ENCODE peak calls at places on chromosomes 5 and 9, in eight cellular contexts. D is GM23248, K is PC-3, C is endodermal cell, H is psoas muscle, M is A549, E is cardiac muscle cell, T is fibroblast of lung. L is an unnamed sample.

GRCh38 chr5:73215891-73216610 is 43.1 kb downstream of the TMEM174 start:
- DNase-seq in D (peak; percentile 92), K (peak; percentile 77), C (peak; percentile 95), H (peak; percentile 88), M (peak; percentile 89), E (peak; percentile 90), T (peak; percentile 77), L (peak; percentile 92)

GRCh38 chr9:135060461-135061116 is 26.9 kb upstream of the OLFM1 start:
- DNase-seq in D (no peak), K (no peak), C (peak; percentile 17), H (no peak), M (no peak), E (no peak), T (no peak), L (no peak)

GRCh38 chr5:75571547-75571946 is 39.7 kb upstream of the ANKDD1B start:
- DNase-seq in D (no peak), K (no peak), C (no peak), H (no peak), M (no peak), E (no peak), T (no peak), L (no peak)

GRCh38 chr9:133581553-133582343 is 27.4 kb downstream of the FAM163B start:
- DNase-seq in D (no peak), K (no peak), C (no peak), H (no peak), M (no peak), E (no peak), T (no peak), L (no peak)

GRCh38 chr5:36073595-36074216 is 7.0 kb upstream of the UGT3A2 start:
- DNase-seq in D (peak; percentile 24), K (peak; percentile 39), C (peak; percentile 73), H (no peak), M (peak; percentile 15), E (peak; percentile 41), T (no peak), L (no peak)

GRCh38 chr5:32217886-32218396 is 43.8 kb upstream of the GOLPH3 start:
- DNase-seq in D (no peak), K (peak; percentile 22), C (no peak), H (no peak), M (no peak), E (peak; percentile 70), T (peak; percentile 33), L (no peak)

GRCh38 chr5:86878250-86878649 is 260.5 kb downstream of the COX7C start:
- DNase-seq in D (no peak), K (no peak), C (no peak), H (no peak), M (no peak), E (no peak), T (peak; percentile 54), L (no peak)

GRCh38 chr9:124551472-124552339 is 44.5 kb upstream of the NR5A1 start:
- DNase-seq in D (peak; percentile 79), K (peak; percentile 64), C (peak; percentile 90), H (no peak), M (peak; percentile 66), E (peak; percentile 75), T (peak; percentile 81), L (no peak)

GRCh38 chr5:72711361-72711760 is 105.1 kb upstream of the TNPO1 start:
- DNase-seq in D (no peak), K (no peak), C (no peak), H (no peak), M (no peak), E (no peak), T (no peak), L (no peak)

GRCh38 chr5:33755216-33755615 is 136.6 kb downstream of the ADAMTS12 start:
- DNase-seq in D (no peak), K (no peak), C (no peak), H (no peak), M (no peak), E (no peak), T (peak; percentile 38), L (no peak)

GRCh38 chr5:147791181-147791580 is 8.7 kb upstream of the JAKMIP2 start:
- DNase-seq in D (no peak), K (no peak), C (peak; percentile 48), H (no peak), M (no peak), E (no peak), T (no peak), L (no peak)

GRCh38 chr5:180353226-180353962 is at the start of gene GFPT2:
- DNase-seq in D (peak; percentile 89), K (peak; percentile 77), C (peak; percentile 94), H (peak; percentile 87), M (peak; percentile 69), E (peak; percentile 92), T (peak; percentile 73), L (peak; percentile 78)

GRCh38 chr5:14234204-14234603 is 91.1 kb downstream of the TRIO start:
- DNase-seq in D (peak; percentile 40), K (no peak), C (no peak), H (no peak), M (peak; percentile 34), E (no peak), T (peak; percentile 81), L (no peak)

GRCh38 chr9:22158983-22159382 is 149.9 kb upstream of the CDKN2B start:
- DNase-seq in D (peak; percentile 65), K (peak; percentile 87), C (no peak), H (no peak), M (peak; percentile 94), E (no peak), T (peak; percentile 86), L (peak; percentile 43)

GRCh38 chr5:179878222-179879002 is 19.8 kb upstream of the MRNIP start:
- DNase-seq in D (peak; percentile 26), K (no peak), C (no peak), H (no peak), M (no peak), E (no peak), T (no peak), L (no peak)

GRCh38 chr9:127664678-127665507 is 41.9 kb upstream of the CFAP157 start:
- DNase-seq in D (peak; percentile 53), K (no peak), C (no peak), H (no peak), M (no peak), E (no peak), T (no peak), L (no peak)

GRCh38 chr5:33439905-33440481 is 772 bp upstream of the TARS1 start:
- DNase-seq in D (peak; percentile 53), K (peak; percentile 8), C (no peak), H (no peak), M (no peak), E (peak; percentile 1), T (no peak), L (no peak)

GRCh38 chr5:112689510-112689909 is 48.2 kb upstream of the APC start:
- DNase-seq in D (peak; percentile 88), K (no peak), C (no peak), H (no peak), M (no peak), E (no peak), T (peak; percentile 73), L (no peak)

GRCh38 chr9:112218908-112219307 is 43.8 kb upstream of the SUSD1 start:
- DNase-seq in D (no peak), K (no peak), C (no peak), H (no peak), M (no peak), E (no peak), T (no peak), L (no peak)

GRCh38 chr5:140116716-140117115 is 2.8 kb downstream of the PURA start:
- DNase-seq in D (peak; percentile 8), K (peak; percentile 53), C (no peak), H (no peak), M (peak; percentile 20), E (no peak), T (no peak), L (no peak)

GRCh38 chr9:27467486-27467885 is 56.6 kb upstream of the IFNK start:
- DNase-seq in D (no peak), K (no peak), C (no peak), H (no peak), M (no peak), E (no peak), T (no peak), L (no peak)
- H3K4me3 ChIP-seq in D (no peak overlapping the region), K (no peak overlapping the region), C (no peak overlapping the region), H (no peak overlapping the region), M (no peak overlapping the region), E (no peak overlapping the region), T (no peak overlapping the region), L (no peak overlapping the region)

GRCh38 chr9:97600531-97601227 is 32.5 kb downstream of the TSTD2 start:
- DNase-seq in D (no peak), K (no peak), C (no peak), H (no peak), M (no peak), E (no peak), T (no peak), L (no peak)
- H3K27ac ChIP-seq in D (no peak overlapping the region), K (no peak overlapping the region), C (no peak overlapping the region), H (peak overlapping the region; percentile 89), M (no peak overlapping the region), E (peak overlapping the region; percentile 86), T (no peak overlapping the region), L (no peak overlapping the region)

DNA sequence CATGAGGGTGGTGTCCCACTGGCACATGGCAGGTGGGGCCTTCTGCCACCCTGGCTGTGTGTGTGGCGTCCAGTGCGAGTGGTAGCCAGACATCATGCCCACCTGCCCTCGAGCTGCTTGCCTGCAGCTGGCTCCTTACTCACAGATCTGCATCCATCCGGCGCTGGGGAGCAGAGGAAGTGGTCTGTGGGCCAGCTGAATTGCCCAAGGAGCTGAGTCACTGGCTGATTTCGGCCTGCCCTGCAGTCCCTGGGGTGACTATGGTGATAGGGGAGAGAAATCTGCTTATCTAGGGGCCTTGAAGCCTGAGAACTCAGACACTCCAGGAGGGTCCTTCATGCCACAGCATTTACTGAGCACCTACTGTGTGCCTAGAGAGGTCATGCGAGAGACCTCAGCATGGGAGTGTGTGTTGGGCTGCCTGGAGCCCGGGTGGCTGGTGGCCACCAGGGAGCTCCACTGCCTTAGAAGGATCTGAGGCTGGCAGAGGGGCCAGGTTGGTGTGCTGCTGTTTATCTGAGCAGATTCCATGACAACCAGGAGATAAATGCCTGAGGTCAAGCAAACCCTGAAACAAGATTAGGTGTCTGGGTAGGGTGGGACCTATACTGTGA is 57.1 kb downstream of the SLC22A5 start:
- DNase-seq in D (peak; percentile 97), K (peak; percentile 79), C (peak; percentile 87), H (peak; percentile 92), M (peak; percentile 46), E (no peak), T (peak; percentile 97), L (peak; percentile 89)
- H3K4me1 ChIP-seq in D (peaks cover 67% of the 10 kb centered on the region), K (peaks cover 66% of the 10 kb centered on the region), C (peaks cover 11% of the 10 kb centered on the region), H (peaks cover 81% of the 10 kb centered on the region), M (peaks cover 60% of the 10 kb centered on the region), E (peaks cover 20% of the 10 kb centered on the region), T (peaks cover 65% of the 10 kb centered on the region), L (peaks cover 100% of the 10 kb centered on the region)

GRCh38 chr5:131265318-131265803 is 1.5 kb downstream of the CDC42SE2 start:
- DNase-seq in D (peak; percentile 62), K (peak; percentile 54), C (no peak), H (no peak), M (peak; percentile 76), E (no peak), T (peak; percentile 23), L (no peak)

GRCh38 chr5:131261483-131261882 is 2.4 kb upstream of the CDC42SE2 start:
- DNase-seq in D (no peak), K (no peak), C (no peak), H (no peak), M (no peak), E (no peak), T (no peak), L (no peak)

GRCh38 chr5:131262953-131263541 is 806 bp upstream of the CDC42SE2 start:
- DNase-seq in D (peak; percentile 40), K (peak; percentile 34), C (no peak), H (no peak), M (no peak), E (no peak), T (no peak), L (no peak)

GRCh38 chr5:131263648-131264452 is at the start of gene CDC42SE2:
- DNase-seq in D (peak; percentile 95), K (peak; percentile 85), C (peak; percentile 93), H (peak; percentile 91), M (peak; percentile 81), E (peak; percentile 95), T (peak; percentile 83), L (peak; percentile 86)

GRCh38 chr5:131264453-131265200 is 774 bp downstream of the CDC42SE2 start:
- DNase-seq in D (peak; percentile 59), K (peak; percentile 24), C (peak; percentile 81), H (peak; percentile 53), M (peak; percentile 47), E (peak; percentile 67), T (peak; percentile 46), L (peak; percentile 45)
- H3K4me3 ChIP-seq in D (peak overlapping the region; percentile 92), K (peak overlapping the region; percentile 95), C (peak overlapping the region; percentile 85), H (peak overlapping the region; percentile 99), M (peak overlapping the region; percentile 97), E (peak overlapping the region; percentile 86), T (peak overlapping the region; percentile 72), L (peak overlapping the region; percentile 81)

L was measured in left lung.